ENCODE peak calls at places on chromosomes 1 and 21, in seven cellular contexts. J, P, D, O, Y, I and X are unnamed samples.

GRCh38 chr1:54342306-54342705 is 63.9 kb downstream of the SSBP3 start:
- DNase-seq in O (no peak), D (no peak), J (no peak), I (no peak), Y (no peak), P (no peak), X (no peak)

GRCh38 chr1:64363616-64364015 is 106.3 kb upstream of the CACHD1 start:
- DNase-seq in D (no peak), J (no peak), Y (no peak), O (no peak), P (no peak), I (no peak), X (no peak)

GRCh38 chr1:68010094-68010493 is 40.3 kb downstream of the DIRAS3 start:
- DNase-seq in D (no peak), I (no peak), O (no peak), P (no peak), Y (no peak), J (peak), X (no peak)

GRCh38 chr1:202106340-202107284 is 16.1 kb upstream of the GPR37L1 start:
- DNase-seq in D (no peak), O (no peak), I (no peak), J (no peak), P (no peak), Y (no peak), X (no peak)

GRCh38 chr1:200082329-200082728 is 54.8 kb downstream of the NR5A2 start:
- DNase-seq in J (peak), I (no peak), O (no peak), D (no peak), Y (no peak), P (no peak), X (no peak)

GRCh38 chr1:113133759-113134158 is 60.8 kb downstream of the LRIG2 start:
- DNase-seq in P (no peak), D (no peak), Y (no peak), O (no peak), I (no peak), J (no peak), X (no peak)

GRCh38 chr1:230426246-230427101 is at the start of gene PGBD5:
- DNase-seq in O (peak), P (peak), Y (peak), I (peak), D (peak), J (peak), X (peak)

GRCh38 chr1:53195913-53196484 is 625 bp upstream of the CPT2 start:
- DNase-seq in O (no peak), J (no peak), Y (no peak), I (no peak), P (no peak), D (no peak), X (no peak)

GRCh38 chr1:158285756-158286241 is 3.9 kb upstream of the CD1C start:
- DNase-seq in P (no peak), Y (no peak), O (peak), J (no peak), D (no peak), I (no peak), X (no peak)

GRCh38 chr1:182163821-182164223 is 102.3 kb upstream of the ZNF648 start:
- DNase-seq in O (peak), Y (no peak), P (no peak), J (no peak), I (no peak), D (no peak), X (no peak)

GRCh38 chr1:246801241-246802020 is 77.2 kb downstream of the SCCPDH start:
- DNase-seq in Y (no peak), D (no peak), J (no peak), P (no peak), I (no peak), O (no peak), X (no peak)

GRCh38 chr1:206001476-206001888 is 1.7 kb downstream of the RAB7B start:
- DNase-seq in D (no peak), O (peak), P (peak), Y (no peak), J (peak), I (no peak), X (no peak)

GRCh38 chr1:183676515-183677189 is 23.5 kb upstream of the APOBEC4 start:
- DNase-seq in D (no peak), Y (no peak), P (no peak), J (peak), O (no peak), I (no peak), X (no peak)

GRCh38 chr1:209800984-209801834 is 4.7 kb downstream of the IRF6 start:
- DNase-seq in Y (no peak), P (no peak), I (no peak), J (no peak), O (no peak), D (no peak), X (no peak)

GRCh38 chr1:20366766-20367602 is 76.3 kb downstream of the VWA5B1 start:
- DNase-seq in Y (no peak), P (no peak), I (no peak), J (peak), D (no peak), O (peak), X (no peak)

GRCh38 chr1:119475866-119476439 is 31.1 kb upstream of the HSD3B1 start:
- DNase-seq in J (peak), I (no peak), D (no peak), O (peak), Y (no peak), P (peak), X (no peak)

GRCh38 chr1:42348498-42348897 is 13.5 kb upstream of the FOXJ3 start:
- DNase-seq in Y (no peak), J (no peak), P (no peak), I (no peak), D (no peak), O (no peak), X (no peak)

GRCh38 chr1:169027607-169028320 is 78.7 kb upstream of the ATP1B1 start:
- DNase-seq in Y (no peak), J (no peak), D (no peak), O (no peak), P (no peak), I (no peak), X (no peak)

GRCh38 chr1:60255565-60255964 is 182.0 kb upstream of the C1orf87 start:
- DNase-seq in P (no peak), Y (no peak), O (no peak), J (peak), D (no peak), I (no peak), X (no peak)

GRCh38 chr1:1894354-1895049 is 3.6 kb upstream of the GNB1 start:
- DNase-seq in Y (no peak), P (no peak), O (no peak), J (no peak), D (no peak), I (no peak), X (no peak)

GRCh38 chr1:220918285-220918951 is 39.2 kb downstream of the HLX start:
- DNase-seq in O (no peak), J (no peak), P (no peak), I (no peak), Y (no peak), D (no peak), X (no peak)

GRCh38 chr1:69523032-69523431 is 44.7 kb upstream of the LRRC7 start:
- DNase-seq in P (no peak), O (no peak), D (no peak), J (peak), I (no peak), Y (no peak), X (no peak)

GRCh38 chr1:48677306-48678287 is 99.1 kb downstream of the BEND5 start:
- DNase-seq in P (peak), D (no peak), J (peak), I (no peak), O (peak), Y (no peak), X (no peak)

GRCh38 chr1:59738591-59739015 is 76.1 kb upstream of the HOOK1 start:
- DNase-seq in D (no peak), O (no peak), I (no peak), P (no peak), J (peak), Y (no peak), X (no peak)

GRCh38 chr1:117077267-117077666 is 17.1 kb downstream of the TTF2 start:
- DNase-seq in J (peak), I (no peak), D (no peak), P (no peak), O (peak), Y (no peak), X (no peak)

GRCh38 chr21:44927587-44928461 is 7.1 kb upstream of the ITGB2 start:
- DNase-seq in P (peak), O (peak), D (peak), I (peak), J (peak), Y (peak), X (peak)

GRCh38 chr1:212225871-212226302 is 59.3 kb upstream of the PPP2R5A start:
- DNase-seq in Y (no peak), O (no peak), D (no peak), P (no peak), I (no peak), J (no peak), X (no peak)

GRCh38 chr21:42203936-42204335 is 15.0 kb upstream of the ABCG1 start:
- DNase-seq in O (no peak), J (no peak), P (no peak), Y (no peak), D (no peak), I (no peak), X (no peak)

GRCh38 chr1:167797005-167797404 is 75.2 kb downstream of the MPZL1 start:
- DNase-seq in P (no peak), D (no peak), O (peak), J (peak), I (no peak), Y (no peak), X (no peak)

GRCh38 chr1:115220340-115221030 is 117.6 kb downstream of the NGF start:
- DNase-seq in P (no peak), D (no peak), I (no peak), Y (no peak), O (no peak), J (no peak), X (no peak)

GRCh38 chr1:165467706-165468105 is 22.8 kb upstream of the RXRG start:
- DNase-seq in O (no peak), J (no peak), I (no peak), P (no peak), Y (no peak), D (no peak), X (no peak)

GRCh38 chr1:162033445-162033844 is 9.8 kb upstream of the OLFML2B start:
- DNase-seq in D (no peak), I (no peak), O (peak), J (no peak), Y (no peak), P (no peak), X (no peak)